ENCODE peak calls at places on chromosomes 12 and 14, in five cellular contexts. I is stomach, T is cardiac muscle cell, W is dorsolateral prefrontal cortex, A is AG09309. F is an unnamed sample.

GRCh38 chr14:80055912-80056801 is 155.1 kb downstream of the DIO2 start:
- DNase-seq in I (peak), T (peak), W (peak), A (no peak), F (peak)

GRCh38 chr12:3885179-3886094 is 12.2 kb upstream of the PARP11 start:
- DNase-seq in I (no peak), T (peak), W (no peak), A (no peak), F (no peak)

GRCh38 chr14:66038214-66038977 is 447.8 kb upstream of the CCDC196 start:
- DNase-seq in I (no peak), T (peak), W (no peak), A (peak), F (no peak)

GRCh38 chr14:61566537-61567225 is 128.6 kb upstream of the HIF1A start:
- DNase-seq in I (no peak), T (peak), W (no peak), A (no peak), F (no peak)

GRCh38 chr14:58904771-58905170 is 267.0 kb downstream of the DACT1 start:
- DNase-seq in I (no peak), T (peak), W (no peak), A (no peak), F (no peak)

GRCh38 chr12:77377116-77377515 is 311.7 kb upstream of the E2F7 start:
- DNase-seq in I (no peak), T (peak), W (no peak), A (peak), F (no peak)

GRCh38 chr12:123063535-123063934 is 83.1 kb downstream of the ARL6IP4 start:
- DNase-seq in I (no peak), T (no peak), W (no peak), A (no peak), F (no peak)

GRCh38 chr12:49070971-49071370 is 1.2 kb upstream of the RHEBL1 start:
- DNase-seq in I (no peak), T (no peak), W (no peak), A (no peak), F (no peak)

GRCh38 chr12:89038831-89039509 is 313.3 kb downstream of the DUSP6 start:
- DNase-seq in I (no peak), T (no peak), W (no peak), A (no peak), F (no peak)

GRCh38 chr12:116528498-116528897 is 30.7 kb upstream of the MAP1LC3B2 start:
- DNase-seq in I (no peak), T (no peak), W (no peak), A (no peak), F (no peak)

GRCh38 chr12:116532428-116532827 is 26.8 kb upstream of the MAP1LC3B2 start:
- DNase-seq in I (no peak), T (no peak), W (no peak), A (no peak), F (no peak)

GRCh38 chr12:116528067-116528466 is 31.1 kb upstream of the MAP1LC3B2 start:
- DNase-seq in I (no peak), T (peak), W (no peak), A (peak), F (no peak)

GRCh38 chr12:116529686-116530085 is 29.5 kb upstream of the MAP1LC3B2 start:
- DNase-seq in I (no peak), T (no peak), W (no peak), A (no peak), F (no peak)

DNA sequence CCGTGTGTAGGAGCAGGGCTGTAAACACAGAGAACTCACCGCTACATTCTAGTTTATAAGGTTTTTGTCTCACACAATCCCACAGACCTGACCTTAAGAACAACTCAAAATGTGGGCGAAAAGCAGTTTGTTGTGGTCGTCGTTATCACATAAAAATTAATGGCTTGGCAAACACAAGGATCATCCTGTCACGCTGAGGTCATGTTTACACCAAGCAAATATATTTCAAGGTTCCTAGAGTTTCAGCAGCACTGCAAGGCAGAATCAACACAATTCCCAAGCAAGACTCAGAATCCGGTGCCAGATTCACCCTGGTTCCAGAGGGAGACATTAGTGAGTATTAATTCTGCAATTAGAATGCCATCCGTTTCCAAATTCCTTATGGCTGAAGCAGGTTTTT is 30.1 kb upstream of the MAP1LC3B2 start:
- DNase-seq in I (no peak), T (peak), W (no peak), A (peak), F (no peak)
- TF ChIP-seq CTCF in I (no peak), T (no peak), W (no peak), A (no peak), F (no peak)

GRCh38 chr12:94614288-94614721 is 36.1 kb downstream of the TMCC3 start:
- DNase-seq in I (no peak), T (peak), W (no peak), A (no peak), F (no peak)

GRCh38 chr12:94617101-94617500 is 33.3 kb downstream of the TMCC3 start:
- DNase-seq in I (no peak), T (no peak), W (no peak), A (no peak), F (no peak)

GRCh38 chr12:94615284-94616216 is 34.8 kb downstream of the TMCC3 start:
- DNase-seq in I (peak), T (peak), W (no peak), A (no peak), F (no peak)

GRCh38 chr12:94618995-94619695 is 31.2 kb downstream of the TMCC3 start:
- DNase-seq in I (no peak), T (peak), W (no peak), A (peak), F (no peak)

DNA sequence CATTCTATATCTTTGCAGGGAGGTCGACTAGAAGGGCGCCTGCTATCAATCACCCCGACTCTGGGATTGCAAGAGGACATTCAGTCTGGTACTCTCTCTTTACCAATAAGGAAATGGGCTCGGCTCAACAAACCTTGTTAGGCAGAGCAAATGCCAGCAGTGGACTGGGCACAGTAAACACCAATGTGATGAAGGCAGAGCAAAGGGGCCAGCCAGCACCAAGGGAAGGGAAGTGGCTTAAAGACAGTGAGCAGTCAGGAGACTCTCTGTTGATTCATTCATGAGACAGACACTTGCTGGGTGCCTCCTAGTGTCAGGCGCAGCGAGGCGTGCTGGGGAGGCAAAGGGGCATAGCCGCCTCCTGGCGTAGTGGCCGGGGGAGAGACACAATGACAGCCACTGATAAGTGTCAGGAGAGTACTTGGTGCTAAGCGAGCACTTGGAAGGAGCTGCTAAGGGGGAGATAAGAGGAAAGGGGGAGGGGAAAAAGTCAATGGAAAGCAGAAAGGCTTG is 34.1 kb downstream of the TMCC3 start:
- DNase-seq in I (peak), T (peak), W (peak), A (no peak), F (no peak)
- TF ChIP-seq CTCF in I (no peak), T (no peak), W (peak), A (no peak), F (no peak)

DNA sequence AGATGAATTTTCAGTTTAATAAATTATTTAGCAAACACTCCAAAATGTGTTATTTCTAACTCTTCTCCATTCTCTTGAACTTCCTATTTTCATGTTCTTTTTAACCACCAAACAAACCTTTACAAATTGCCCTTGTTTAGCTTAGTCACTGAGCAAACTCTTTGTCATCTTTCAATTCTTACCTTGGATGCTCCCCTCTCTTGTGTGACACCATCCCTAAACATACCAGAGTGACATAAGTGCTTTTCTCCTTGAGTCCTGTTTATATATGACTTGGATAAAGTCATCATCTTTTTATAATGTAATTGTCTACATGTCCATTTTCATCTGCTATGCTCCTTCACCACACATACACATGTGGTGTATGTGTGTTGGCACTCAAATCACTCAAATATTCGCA is 3.4 kb upstream of the TMEM19 start:
- DNase-seq in I (no peak), T (no peak), W (no peak), A (no peak), F (no peak)
- TF ChIP-seq CTCF in I (no peak), T (no peak), W (no peak), A (no peak), F (no peak)

DNA sequence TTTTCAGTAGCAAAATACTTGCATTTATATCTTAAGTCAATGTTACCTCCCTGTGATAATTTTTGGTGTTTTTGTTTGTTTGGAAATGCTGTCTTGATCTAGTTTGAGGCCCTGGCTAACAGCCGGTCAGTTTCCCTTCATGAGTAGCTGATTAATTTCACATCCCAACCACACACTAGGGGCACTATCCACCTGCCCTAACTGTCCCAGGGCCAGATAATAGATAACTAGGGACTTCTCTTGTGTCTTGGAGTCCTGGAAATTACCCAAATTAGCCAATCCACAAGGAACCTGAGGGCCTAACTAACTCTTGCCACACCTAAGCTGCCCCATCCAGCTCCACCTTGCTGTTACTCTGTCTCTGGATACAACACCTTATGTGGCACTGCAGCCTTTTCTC is 399.9 kb downstream of the FOXG1 start:
- DNase-seq in I (no peak), T (no peak), W (no peak), A (no peak), F (no peak)
- TF ChIP-seq CTCF in I (no peak), T (no peak), W (no peak), A (no peak), F (peak)